ENCODE peak calls at places on chromosomes 3 and 15, in five cellular contexts. Z, Y, R, U and G are unnamed samples.
A peak's percentile ranks its signal among the peaks of the same experiment; 100 is the strongest.

GRCh38 chr3:177598110-177598833 is 401.0 kb upstream of the TBL1XR1 start:
- DNase-seq in Z (no peak), Y (no peak), R (no peak), U (no peak), G (no peak)

GRCh38 chr3:57397175-57398026 is 104.9 kb upstream of the ASB14 start:
- DNase-seq in Z (peak; percentile 2), Y (no peak), R (peak; percentile 54), U (no peak), G (no peak)

GRCh38 chr3:141452045-141452444 is 34.8 kb upstream of the RASA2 start:
- DNase-seq in Z (peak; percentile 28), Y (no peak), R (no peak), U (no peak), G (no peak)

GRCh38 chr3:41716391-41716910 is 245.5 kb downstream of the ULK4 start:
- DNase-seq in Z (no peak), Y (no peak), R (no peak), U (no peak), G (no peak)

GRCh38 chr15:67824900-67825879 is at the start of gene SKOR1:
- DNase-seq in Z (no peak), Y (no peak), R (no peak), U (no peak), G (no peak)

GRCh38 chr15:85403745-85404144 is 23.3 kb downstream of the AKAP13 start:
- DNase-seq in Z (no peak), Y (no peak), R (no peak), U (no peak), G (peak; percentile 49)

GRCh38 chr15:57667171-57667924 is 39.2 kb upstream of the POLR2M start:
- DNase-seq in Z (no peak), Y (no peak), R (no peak), U (no peak), G (no peak)

GRCh38 chr3:99126291-99126690 is 224.8 kb upstream of the DCBLD2 start:
- DNase-seq in Z (no peak), Y (no peak), R (no peak), U (no peak), G (no peak)

GRCh38 chr3:40309925-40310635 is 573 bp downstream of the EIF1B start:
- DNase-seq in Z (peak; percentile 44), Y (peak; percentile 83), R (peak; percentile 40), U (no peak), G (no peak)

GRCh38 chr3:19559724-19560442 is 374.1 kb downstream of the EFHB start:
- DNase-seq in Z (no peak), Y (no peak), R (no peak), U (no peak), G (no peak)

GRCh38 chr3:186421946-186422345 is 59.9 kb upstream of the DGKG start:
- DNase-seq in Z (no peak), Y (no peak), R (no peak), U (peak; percentile 26), G (no peak)

GRCh38 chr3:117131259-117131658 is 421.7 kb downstream of the TUSC7 start:
- DNase-seq in Z (no peak), Y (no peak), R (peak; percentile 19), U (no peak), G (no peak)

DNA sequence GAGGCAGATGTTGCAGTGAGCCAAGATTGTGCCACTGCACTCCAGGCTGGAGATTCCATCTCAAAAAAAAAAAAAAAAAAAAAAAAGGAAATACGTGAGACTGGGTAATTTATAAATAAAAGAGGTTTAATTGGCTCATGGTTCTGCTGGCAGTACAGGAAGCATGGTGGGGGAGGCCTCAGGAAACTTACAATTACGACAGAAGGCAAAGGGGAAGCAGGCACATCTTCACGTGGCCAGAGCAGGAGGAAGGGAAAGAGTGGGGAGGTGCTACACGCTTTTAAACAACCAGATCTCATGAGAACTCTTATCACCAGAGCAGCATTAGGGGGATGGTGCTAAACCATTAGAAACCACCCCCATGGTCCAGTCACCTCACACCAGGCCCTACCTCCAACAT is 138.2 kb upstream of the IL12A start:
- DNase-seq in Z (no peak), Y (no peak), R (no peak), U (no peak), G (no peak)
- H3K27ac ChIP-seq in Z (peak overlapping the region; percentile 92), Y (no peak overlapping the region), R (no peak overlapping the region), U (no peak overlapping the region), G (peak overlapping the region; percentile 86)

DNA sequence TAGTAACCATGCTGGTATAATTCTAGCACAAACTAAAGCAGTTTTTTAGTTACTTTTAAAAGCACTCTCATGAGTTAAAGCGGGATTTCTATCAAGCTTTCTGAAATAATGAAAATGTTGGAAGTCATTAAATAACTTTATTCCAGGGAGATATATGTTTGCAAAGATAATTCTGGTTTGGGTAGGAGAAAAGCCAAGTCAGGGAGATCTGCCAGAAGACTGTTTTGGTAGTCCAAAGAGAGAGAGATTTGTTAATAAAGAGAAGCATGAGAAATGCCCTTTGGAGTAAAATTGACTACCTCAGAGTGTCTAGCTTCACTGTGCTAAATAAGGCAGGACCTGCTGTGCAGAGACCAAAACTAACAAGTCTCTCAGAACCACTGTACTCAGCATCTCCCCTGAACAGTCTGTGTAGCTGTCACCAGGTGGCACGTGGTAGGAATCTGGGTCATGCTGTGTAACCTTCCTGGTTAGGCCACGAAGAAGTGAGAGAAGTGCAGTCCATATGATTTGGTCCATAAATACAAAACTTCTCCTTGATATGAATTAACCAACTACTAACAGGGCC is 31.6 kb upstream of the SLC35G2 start:
- DNase-seq in Z (peak; percentile 2), Y (no peak), R (peak; percentile 18), U (no peak), G (peak; percentile 32)
- H3K27ac ChIP-seq in Z (no peak overlapping the region), Y (peak overlapping the region; percentile 36), R (peak overlapping the region; percentile 52), U (no peak overlapping the region), G (peak overlapping the region; percentile 36)

DNA sequence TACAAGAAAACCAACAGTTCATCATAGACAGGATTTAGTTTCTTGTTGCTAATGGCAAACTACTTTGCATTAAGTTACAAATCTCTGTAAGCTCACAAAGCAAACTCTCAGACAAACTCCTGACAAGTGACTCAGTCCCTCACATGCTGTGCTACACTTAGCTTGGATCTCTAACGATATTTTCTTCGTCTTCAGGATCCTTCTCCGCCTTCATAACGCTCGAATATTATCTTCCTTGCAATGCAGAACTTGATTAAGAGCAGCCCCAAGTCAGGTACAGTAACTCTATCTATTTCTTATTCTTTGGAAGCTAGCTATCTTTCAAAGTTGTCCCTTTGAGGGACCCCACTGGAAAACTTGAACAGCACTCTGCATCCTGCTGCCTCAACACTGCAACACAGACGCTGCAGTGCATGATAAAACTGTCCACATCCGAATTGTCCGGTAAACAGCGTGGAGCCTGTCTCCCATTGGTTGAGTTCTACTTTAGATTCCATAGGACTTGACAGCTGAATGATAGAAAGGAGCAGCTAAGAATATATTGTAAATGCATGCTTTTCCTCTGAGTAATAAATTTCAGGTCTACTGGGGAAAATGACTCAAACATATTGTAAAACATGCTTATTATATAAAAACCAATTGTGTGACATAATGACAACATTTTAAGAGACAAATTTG is 61.3 kb downstream of the UACA start:
- DNase-seq in Z (no peak), Y (no peak), R (no peak), U (no peak), G (peak; percentile 56)
- H3K27ac ChIP-seq in Z (no peak overlapping the region), Y (peak overlapping the region; percentile 59), R (no peak overlapping the region), U (peak overlapping the region; percentile 8), G (peak overlapping the region; percentile 83)

DNA sequence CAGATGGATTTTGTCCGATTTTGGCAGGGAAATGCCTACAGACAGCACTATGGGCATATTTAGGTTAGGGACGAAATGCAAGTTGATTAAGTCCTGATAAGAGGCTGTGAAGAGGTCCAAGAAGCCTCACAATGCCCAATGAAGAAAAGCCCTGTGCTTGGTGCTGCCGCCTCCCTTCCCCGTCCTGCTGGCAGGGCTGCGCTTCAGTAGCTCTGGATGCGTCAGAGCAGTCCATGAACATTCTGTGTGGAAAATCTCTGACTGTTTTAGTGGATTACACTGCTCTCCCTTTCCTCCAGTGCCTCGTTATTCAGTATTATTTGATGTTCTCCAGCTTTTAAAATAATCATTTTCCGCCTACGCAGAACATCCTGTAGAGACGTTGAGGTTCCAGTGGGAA is 39.6 kb downstream of the MLH1 start:
- DNase-seq in Z (no peak), Y (peak; percentile 33), R (no peak), U (no peak), G (no peak)
- H3K27ac ChIP-seq in Z (no peak overlapping the region), Y (peak overlapping the region; percentile 26), R (no peak overlapping the region), U (no peak overlapping the region), G (no peak overlapping the region)

DNA sequence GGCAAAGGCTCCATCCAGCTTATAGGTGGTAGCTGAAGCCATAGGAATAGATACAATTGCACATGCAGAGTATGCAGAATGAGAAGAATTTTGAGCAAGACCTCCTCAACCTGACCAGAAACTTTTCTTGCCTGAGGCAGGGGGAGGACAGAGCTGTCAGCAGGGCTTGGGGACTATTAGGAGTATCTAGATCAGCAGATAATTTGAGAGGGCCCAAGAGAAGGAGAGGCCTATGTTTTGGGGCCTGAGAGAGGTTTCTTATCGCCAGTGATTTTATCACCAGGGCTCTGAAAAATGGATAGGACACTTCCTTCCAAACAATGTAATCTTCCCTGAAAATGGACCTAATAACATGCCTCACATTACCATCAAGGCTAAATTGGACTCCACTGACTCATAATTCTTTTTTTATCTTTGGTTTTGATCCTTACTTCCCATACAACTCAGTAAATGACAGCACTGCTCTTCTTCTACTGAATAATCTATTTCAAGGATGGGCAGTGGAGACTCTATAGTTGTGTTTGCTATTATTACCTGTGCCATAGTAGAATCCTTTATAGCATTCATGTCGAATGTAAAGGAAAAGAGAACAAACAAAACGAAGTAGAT is 15.8 kb upstream of the RAMAC start:
- DNase-seq in Z (no peak), Y (no peak), R (no peak), U (no peak), G (no peak)
- H3K27ac ChIP-seq in Z (no peak overlapping the region), Y (no peak overlapping the region), R (no peak overlapping the region), U (no peak overlapping the region), G (peak overlapping the region; percentile 80)

GRCh38 chr3:146895026-146895749 is 290.0 kb upstream of the PLSCR5 start:
- DNase-seq in Z (no peak), Y (no peak), R (no peak), U (no peak), G (no peak)
- H3K27ac ChIP-seq in Z (no peak overlapping the region), Y (no peak overlapping the region), R (no peak overlapping the region), U (no peak overlapping the region), G (no peak overlapping the region)

DNA sequence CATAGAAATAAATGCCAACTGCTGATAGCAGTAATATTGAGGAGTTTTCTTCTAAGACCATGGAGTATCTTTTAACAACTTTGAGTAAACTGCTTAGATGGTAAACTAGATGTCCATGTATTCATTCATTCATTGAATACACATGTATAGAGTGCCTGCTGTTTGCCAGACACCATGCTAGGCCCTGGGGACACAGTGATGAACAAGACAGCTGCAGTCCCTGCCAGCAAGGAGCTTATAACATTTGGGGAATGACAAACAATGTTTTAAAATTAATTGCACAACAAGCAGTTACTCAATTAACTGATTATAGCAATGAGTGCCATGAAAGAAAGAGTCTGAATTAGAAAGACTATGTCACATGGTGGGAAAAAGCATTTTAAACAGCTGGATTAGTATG is 64.7 kb upstream of the PLXNA1 start:
- DNase-seq in Z (no peak), Y (no peak), R (no peak), U (no peak), G (no peak)
- H3K27ac ChIP-seq in Z (no peak overlapping the region), Y (no peak overlapping the region), R (no peak overlapping the region), U (no peak overlapping the region), G (no peak overlapping the region)